ENCODE peak calls at places on chromosomes 1 and 21, in ten cellular contexts. One of them, this sample, is unnamed.

GRCh38 chr1:36386262-36387140 is 777 bp upstream of the STK40 start:
- DNase-seq in foreskin fibroblast: peak; percentile 100
- DNase-seq in hepatocyte: peak; percentile 98
- DNase-seq in Peyer's patch: peak; percentile 96
- DNase-seq in epithelial cell of esophagus: peak; percentile 100
- DNase-seq in neural progenitor cell: peak; percentile 87
- DNase-seq in MCF 10A: peak; percentile 100
- DNase-seq in left ventricle myocardium inferior: peak; percentile 89
- DNase-seq in CD8-positive, alpha-beta T cell: peak; percentile 76
- DNase-seq in tibial nerve: peak; percentile 89
- DNase-seq in this sample: peak; percentile 70

GRCh38 chr1:38760562-38760961 is 99.0 kb downstream of the RRAGC start:
- DNase-seq in epithelial cell of esophagus: no peak
- DNase-seq in Peyer's patch: no peak
- DNase-seq in CD8-positive, alpha-beta T cell: no peak
- DNase-seq in hepatocyte: no peak
- DNase-seq in neural progenitor cell: no peak
- DNase-seq in left ventricle myocardium inferior: no peak
- DNase-seq in tibial nerve: no peak
- DNase-seq in foreskin fibroblast: no peak
- DNase-seq in MCF 10A: no peak
- DNase-seq in this sample: no peak

GRCh38 chr1:11414921-11415538 is 63.9 kb upstream of the DISP3 start:
- DNase-seq in tibial nerve: no peak
- DNase-seq in CD8-positive, alpha-beta T cell: no peak
- DNase-seq in epithelial cell of esophagus: no peak
- DNase-seq in neural progenitor cell: no peak
- DNase-seq in hepatocyte: no peak
- DNase-seq in MCF 10A: no peak
- DNase-seq in left ventricle myocardium inferior: no peak
- DNase-seq in foreskin fibroblast: no peak
- DNase-seq in Peyer's patch: no peak
- DNase-seq in this sample: no peak

GRCh38 chr1:119956306-119956705 is 60.0 kb upstream of the ADAM30 start:
- DNase-seq in epithelial cell of esophagus: no peak
- DNase-seq in MCF 10A: no peak
- DNase-seq in neural progenitor cell: no peak
- DNase-seq in foreskin fibroblast: no peak
- DNase-seq in CD8-positive, alpha-beta T cell: no peak
- DNase-seq in left ventricle myocardium inferior: no peak
- DNase-seq in tibial nerve: no peak
- DNase-seq in hepatocyte: no peak
- DNase-seq in Peyer's patch: no peak
- DNase-seq in this sample: no peak

GRCh38 chr1:77143529-77144121 is 75.6 kb downstream of the PIGK start:
- DNase-seq in foreskin fibroblast: no peak
- DNase-seq in MCF 10A: peak; percentile 8
- DNase-seq in left ventricle myocardium inferior: no peak
- DNase-seq in epithelial cell of esophagus: peak; percentile 13
- DNase-seq in neural progenitor cell: no peak
- DNase-seq in CD8-positive, alpha-beta T cell: no peak
- DNase-seq in Peyer's patch: no peak
- DNase-seq in hepatocyte: peak; percentile 13
- DNase-seq in tibial nerve: no peak
- DNase-seq in this sample: no peak

GRCh38 chr1:230706020-230706699 is 7.8 kb downstream of the AGT start:
- DNase-seq in Peyer's patch: no peak
- DNase-seq in epithelial cell of esophagus: no peak
- DNase-seq in left ventricle myocardium inferior: no peak
- DNase-seq in hepatocyte: no peak
- DNase-seq in MCF 10A: no peak
- DNase-seq in foreskin fibroblast: no peak
- DNase-seq in tibial nerve: no peak
- DNase-seq in neural progenitor cell: no peak
- DNase-seq in CD8-positive, alpha-beta T cell: no peak
- DNase-seq in this sample: no peak

GRCh38 chr21:32360401-32360981 is 32.3 kb downstream of the URB1 start:
- DNase-seq in epithelial cell of esophagus: peak; percentile 80
- DNase-seq in CD8-positive, alpha-beta T cell: no peak
- DNase-seq in Peyer's patch: no peak
- DNase-seq in tibial nerve: no peak
- DNase-seq in foreskin fibroblast: no peak
- DNase-seq in left ventricle myocardium inferior: no peak
- DNase-seq in MCF 10A: peak; percentile 46
- DNase-seq in hepatocyte: no peak
- DNase-seq in neural progenitor cell: no peak
- DNase-seq in this sample: no peak

GRCh38 chr1:218164930-218165686 is 120.0 kb upstream of the RRP15 start:
- DNase-seq in tibial nerve: no peak
- DNase-seq in CD8-positive, alpha-beta T cell: no peak
- DNase-seq in Peyer's patch: peak; percentile 46
- DNase-seq in foreskin fibroblast: peak; percentile 10
- DNase-seq in epithelial cell of esophagus: no peak
- DNase-seq in hepatocyte: peak; percentile 21
- DNase-seq in left ventricle myocardium inferior: peak; percentile 38
- DNase-seq in neural progenitor cell: peak; percentile 74
- DNase-seq in MCF 10A: no peak
- DNase-seq in this sample: no peak

GRCh38 chr1:155167166-155168104 is 5.7 kb downstream of the KRTCAP2 start:
- DNase-seq in MCF 10A: peak; percentile 96
- DNase-seq in foreskin fibroblast: peak; percentile 62
- DNase-seq in epithelial cell of esophagus: peak; percentile 86
- DNase-seq in left ventricle myocardium inferior: peak; percentile 90
- DNase-seq in CD8-positive, alpha-beta T cell: peak; percentile 76
- DNase-seq in tibial nerve: peak; percentile 78
- DNase-seq in Peyer's patch: peak; percentile 95
- DNase-seq in neural progenitor cell: peak; percentile 96
- DNase-seq in hepatocyte: peak; percentile 94
- DNase-seq in this sample: peak; percentile 82

GRCh38 chr1:219847215-219847855 is 81.0 kb downstream of the SLC30A10 start:
- DNase-seq in Peyer's patch: peak; percentile 65
- DNase-seq in tibial nerve: no peak
- DNase-seq in neural progenitor cell: no peak
- DNase-seq in foreskin fibroblast: peak; percentile 41
- DNase-seq in hepatocyte: peak; percentile 12
- DNase-seq in left ventricle myocardium inferior: no peak
- DNase-seq in CD8-positive, alpha-beta T cell: no peak
- DNase-seq in MCF 10A: peak; percentile 31
- DNase-seq in epithelial cell of esophagus: peak; percentile 4
- DNase-seq in this sample: no peak

GRCh38 chr1:205918955-205919746 is 24.1 kb downstream of the SLC26A9 start:
- DNase-seq in neural progenitor cell: peak; percentile 74
- DNase-seq in hepatocyte: peak; percentile 87
- DNase-seq in tibial nerve: peak; percentile 76
- DNase-seq in left ventricle myocardium inferior: peak; percentile 84
- DNase-seq in Peyer's patch: peak; percentile 88
- DNase-seq in foreskin fibroblast: peak; percentile 70
- DNase-seq in epithelial cell of esophagus: peak; percentile 86
- DNase-seq in MCF 10A: peak; percentile 95
- DNase-seq in CD8-positive, alpha-beta T cell: peak; percentile 46
- DNase-seq in this sample: no peak

GRCh38 chr1:41342774-41343355 is 18.4 kb upstream of the FOXO6 start:
- DNase-seq in Peyer's patch: peak; percentile 15
- DNase-seq in hepatocyte: no peak
- DNase-seq in foreskin fibroblast: no peak
- DNase-seq in left ventricle myocardium inferior: no peak
- DNase-seq in epithelial cell of esophagus: no peak
- DNase-seq in CD8-positive, alpha-beta T cell: no peak
- DNase-seq in MCF 10A: no peak
- DNase-seq in neural progenitor cell: no peak
- DNase-seq in tibial nerve: no peak
- DNase-seq in this sample: no peak

DNA sequence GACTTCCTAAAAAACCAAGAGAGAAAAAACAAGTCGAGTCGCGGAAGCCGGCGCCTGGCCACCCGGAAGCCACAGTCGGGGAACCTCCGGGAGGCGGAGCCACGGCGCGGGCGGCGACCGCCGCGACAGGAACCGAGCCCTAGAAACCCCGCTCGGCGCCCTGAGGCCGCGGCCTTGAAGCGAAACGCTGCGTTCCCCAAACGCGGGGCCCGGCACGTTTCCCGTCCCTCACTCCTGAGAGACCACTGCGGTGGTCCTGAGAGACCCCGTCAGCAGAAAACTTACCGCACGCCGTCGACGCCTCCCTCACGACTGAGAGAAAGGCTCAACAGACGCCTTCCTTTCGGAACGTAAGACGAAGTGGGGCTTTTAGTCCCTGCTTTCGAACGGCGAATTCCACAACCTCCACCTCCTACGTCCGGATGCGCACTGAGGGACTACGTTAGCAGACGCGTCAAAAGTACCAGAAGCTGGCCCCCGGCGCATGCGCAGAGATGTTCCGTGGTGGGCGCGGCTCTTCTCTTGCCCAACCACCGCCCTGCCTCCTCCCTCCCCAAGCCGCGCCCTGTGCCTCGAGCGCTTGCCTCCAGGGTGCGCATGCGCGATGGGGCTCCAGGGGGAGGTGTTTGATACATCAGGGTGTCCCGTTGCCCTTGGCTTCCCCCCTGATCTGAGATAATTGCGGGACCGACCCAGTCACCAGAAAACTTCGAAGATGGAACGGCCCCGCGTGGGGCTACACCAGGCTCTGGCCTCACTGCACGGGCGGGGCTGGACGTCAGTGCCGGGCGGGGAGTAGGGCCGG is at the start of gene RSRP1:
- DNase-seq in MCF 10A: peak; percentile 96
- DNase-seq in CD8-positive, alpha-beta T cell: peak; percentile 100
- DNase-seq in epithelial cell of esophagus: peak; percentile 95
- DNase-seq in Peyer's patch: peak; percentile 100
- DNase-seq in hepatocyte: peak; percentile 100
- DNase-seq in tibial nerve: peak; percentile 99
- DNase-seq in left ventricle myocardium inferior: peak; percentile 100
- DNase-seq in foreskin fibroblast: peak; percentile 98
- DNase-seq in neural progenitor cell: peak; percentile 100
- DNase-seq in this sample: peak; percentile 99
- TF ChIP-seq CTCF in MCF 10A: no peak
- TF ChIP-seq CTCF in CD8-positive, alpha-beta T cell: no peak
- TF ChIP-seq CTCF in epithelial cell of esophagus: no peak
- TF ChIP-seq CTCF in Peyer's patch: no peak
- TF ChIP-seq CTCF in hepatocyte: no peak
- TF ChIP-seq CTCF in tibial nerve: peak; percentile 69
- TF ChIP-seq CTCF in left ventricle myocardium inferior: peak; percentile 16
- TF ChIP-seq CTCF in foreskin fibroblast: no peak
- TF ChIP-seq CTCF in neural progenitor cell: no peak
- TF ChIP-seq CTCF in this sample: no peak

GRCh38 chr1:31396633-31397351 is 16.2 kb upstream of the SERINC2 start:
- DNase-seq in foreskin fibroblast: peak; percentile 98
- DNase-seq in left ventricle myocardium inferior: no peak
- DNase-seq in tibial nerve: no peak
- DNase-seq in MCF 10A: peak; percentile 86
- DNase-seq in epithelial cell of esophagus: peak; percentile 98
- DNase-seq in hepatocyte: no peak
- DNase-seq in neural progenitor cell: peak; percentile 46
- DNase-seq in CD8-positive, alpha-beta T cell: no peak
- DNase-seq in Peyer's patch: no peak
- DNase-seq in this sample: no peak
- TF ChIP-seq CTCF in foreskin fibroblast: peak; percentile 63
- TF ChIP-seq CTCF in left ventricle myocardium inferior: peak; percentile 17
- TF ChIP-seq CTCF in tibial nerve: no peak
- TF ChIP-seq CTCF in MCF 10A: peak; percentile 45
- TF ChIP-seq CTCF in epithelial cell of esophagus: peak; percentile 52
- TF ChIP-seq CTCF in hepatocyte: peak; percentile 25
- TF ChIP-seq CTCF in neural progenitor cell: peak; percentile 58
- TF ChIP-seq CTCF in CD8-positive, alpha-beta T cell: no peak
- TF ChIP-seq CTCF in Peyer's patch: peak; percentile 5
- TF ChIP-seq CTCF in this sample: peak; percentile 22

DNA sequence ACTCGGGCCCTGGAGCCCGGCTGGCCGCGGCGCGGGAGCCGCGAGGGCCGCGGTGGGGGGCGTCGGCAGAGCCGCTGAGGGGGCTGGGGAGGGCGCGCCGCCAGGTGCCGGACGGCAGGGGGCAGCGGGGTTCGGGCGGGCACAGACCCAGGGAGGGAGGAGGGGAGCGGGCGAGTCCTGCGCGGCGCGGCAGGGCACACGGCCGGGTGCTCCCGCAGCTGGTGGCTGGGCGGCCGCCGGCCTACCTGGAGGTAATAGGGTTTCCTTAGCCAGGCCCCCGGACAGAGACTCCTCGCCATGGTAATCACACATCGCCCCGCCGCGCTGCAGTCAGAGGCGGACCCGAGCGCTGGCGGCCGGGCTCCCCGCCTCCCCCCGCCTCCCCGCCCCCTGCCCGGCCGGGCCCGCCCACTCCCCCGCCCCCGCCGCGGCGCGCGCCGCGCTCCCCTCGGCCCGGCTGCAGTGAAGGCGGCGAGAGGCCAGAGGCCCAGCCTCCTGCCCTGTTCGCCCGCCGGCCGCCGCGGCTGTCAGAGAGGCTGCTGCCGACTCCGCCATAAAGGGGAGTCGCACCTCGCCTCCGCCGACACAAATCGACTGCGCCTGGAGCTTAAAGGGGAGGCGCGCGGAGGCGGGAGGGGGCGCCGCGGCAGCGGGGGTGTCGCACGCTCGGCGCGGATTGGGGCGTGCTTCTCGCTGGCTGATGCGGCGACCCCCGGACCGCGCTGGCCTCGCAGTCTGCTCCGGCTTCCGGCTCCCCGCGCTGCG is at the start of gene DIPK1A:
- DNase-seq in left ventricle myocardium inferior: peak; percentile 79
- DNase-seq in MCF 10A: peak; percentile 70
- DNase-seq in Peyer's patch: peak; percentile 90
- DNase-seq in CD8-positive, alpha-beta T cell: peak; percentile 71
- DNase-seq in neural progenitor cell: peak; percentile 96
- DNase-seq in foreskin fibroblast: peak; percentile 65
- DNase-seq in epithelial cell of esophagus: peak; percentile 68
- DNase-seq in hepatocyte: peak; percentile 90
- DNase-seq in tibial nerve: peak; percentile 45
- DNase-seq in this sample: peak; percentile 58
- TF ChIP-seq CTCF in left ventricle myocardium inferior: peak; percentile 40
- TF ChIP-seq CTCF in MCF 10A: no peak
- TF ChIP-seq CTCF in Peyer's patch: no peak
- TF ChIP-seq CTCF in CD8-positive, alpha-beta T cell: peak; percentile 29
- TF ChIP-seq CTCF in neural progenitor cell: peak; percentile 44
- TF ChIP-seq CTCF in foreskin fibroblast: no peak
- TF ChIP-seq CTCF in epithelial cell of esophagus: no peak
- TF ChIP-seq CTCF in hepatocyte: no peak
- TF ChIP-seq CTCF in tibial nerve: peak; percentile 25
- TF ChIP-seq CTCF in this sample: peak; percentile 19

DNA sequence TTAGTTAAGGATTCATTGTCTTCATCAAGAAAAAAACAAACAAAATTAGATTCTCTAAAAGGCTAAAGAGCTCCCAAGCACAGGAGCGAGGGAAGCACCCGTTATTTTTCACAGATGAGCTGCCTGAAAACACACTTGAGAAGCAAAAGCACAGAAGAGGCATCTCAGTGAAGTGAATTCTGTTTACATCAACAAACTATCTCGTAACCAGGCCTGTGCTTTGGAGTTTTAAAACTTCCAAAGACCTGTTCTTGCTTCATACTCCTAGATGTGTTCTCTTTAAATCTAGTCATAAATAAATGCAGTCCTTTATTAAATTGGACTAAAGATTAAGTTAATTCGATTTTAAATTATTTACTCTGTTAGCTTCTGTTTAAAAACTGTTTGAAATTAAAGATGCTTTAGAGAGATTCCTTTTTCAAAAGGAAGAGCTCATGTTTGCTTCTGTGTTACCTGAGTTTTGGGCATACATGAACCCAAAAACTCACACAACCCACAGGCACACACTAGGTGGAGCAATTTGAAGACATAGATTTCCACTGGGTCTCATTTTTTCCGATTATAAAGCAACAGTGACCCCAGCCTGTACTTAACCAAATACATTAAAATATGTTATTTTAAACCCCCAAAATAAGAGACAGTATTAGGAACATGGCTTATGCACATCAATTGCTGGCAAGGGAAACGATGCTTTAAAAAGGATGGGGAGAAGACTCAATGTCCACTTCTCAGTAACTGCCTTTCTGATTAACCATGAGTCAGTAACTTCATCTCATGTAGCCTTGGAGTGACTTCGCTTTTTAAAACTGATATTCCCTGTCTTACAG is 648.2 kb downstream of the SMYD3 start:
- DNase-seq in neural progenitor cell: no peak
- DNase-seq in hepatocyte: no peak
- DNase-seq in epithelial cell of esophagus: peak; percentile 11
- DNase-seq in CD8-positive, alpha-beta T cell: no peak
- DNase-seq in left ventricle myocardium inferior: no peak
- DNase-seq in tibial nerve: no peak
- DNase-seq in Peyer's patch: no peak
- DNase-seq in foreskin fibroblast: no peak
- DNase-seq in MCF 10A: peak; percentile 30
- DNase-seq in this sample: no peak
- TF ChIP-seq CTCF in neural progenitor cell: peak; percentile 39
- TF ChIP-seq CTCF in hepatocyte: peak; percentile 45
- TF ChIP-seq CTCF in epithelial cell of esophagus: peak; percentile 14
- TF ChIP-seq CTCF in CD8-positive, alpha-beta T cell: no peak
- TF ChIP-seq CTCF in left ventricle myocardium inferior: peak; percentile 22
- TF ChIP-seq CTCF in tibial nerve: no peak
- TF ChIP-seq CTCF in Peyer's patch: no peak
- TF ChIP-seq CTCF in foreskin fibroblast: peak; percentile 46
- TF ChIP-seq CTCF in MCF 10A: no peak
- TF ChIP-seq CTCF in this sample: no peak